ENCODE peak calls at places on chromosomes 6 and 20, in five cellular contexts. One of them, this sample, is unnamed.

GRCh38 chr6:17179246-17180073 is 77.6 kb downstream of the STMND1 start:
- DNase-seq in heart right ventricle: no peak
- DNase-seq in tibial artery: no peak
- DNase-seq in left lung: no peak
- DNase-seq in ovary: no peak
- DNase-seq in this sample: no peak

GRCh38 chr6:108580645-108581044 is 19.9 kb downstream of the FOXO3 start:
- DNase-seq in heart right ventricle: no peak
- DNase-seq in tibial artery: no peak
- DNase-seq in left lung: no peak
- DNase-seq in ovary: no peak
- DNase-seq in this sample: no peak

GRCh38 chr6:71602385-71602949 is 283.9 kb upstream of the RIMS1 start:
- DNase-seq in heart right ventricle: no peak
- DNase-seq in tibial artery: no peak
- DNase-seq in left lung: no peak
- DNase-seq in ovary: no peak
- DNase-seq in this sample: no peak

GRCh38 chr20:53425930-53426329 is 167.7 kb downstream of the ZNF217 start:
- DNase-seq in heart right ventricle: no peak
- DNase-seq in tibial artery: no peak
- DNase-seq in left lung: no peak
- DNase-seq in ovary: no peak
- DNase-seq in this sample: no peak

GRCh38 chr6:128731249-128732165 is 151.4 kb upstream of the LAMA2 start:
- DNase-seq in heart right ventricle: no peak
- DNase-seq in tibial artery: no peak
- DNase-seq in left lung: no peak
- DNase-seq in ovary: no peak
- DNase-seq in this sample: no peak

GRCh38 chr6:141968632-141969031 is 164.1 kb upstream of the GJE1 start:
- DNase-seq in heart right ventricle: no peak
- DNase-seq in tibial artery: no peak
- DNase-seq in left lung: no peak
- DNase-seq in ovary: no peak
- DNase-seq in this sample: no peak

GRCh38 chr6:146650799-146651481 is 52.2 kb downstream of the ADGB start:
- DNase-seq in heart right ventricle: no peak
- DNase-seq in tibial artery: no peak
- DNase-seq in left lung: no peak
- DNase-seq in ovary: no peak
- DNase-seq in this sample: no peak

GRCh38 chr6:135871878-135872277 is 20.4 kb downstream of the PDE7B start:
- DNase-seq in heart right ventricle: no peak
- DNase-seq in tibial artery: no peak
- DNase-seq in left lung: no peak
- DNase-seq in ovary: no peak
- DNase-seq in this sample: no peak

GRCh38 chr6:157951828-157952227 is 29.8 kb upstream of the SYNJ2 start:
- DNase-seq in heart right ventricle: no peak
- DNase-seq in tibial artery: no peak
- DNase-seq in left lung: no peak
- DNase-seq in ovary: no peak
- DNase-seq in this sample: no peak

GRCh38 chr6:150004101-150004782 is 21.1 kb downstream of the RAET1L start:
- DNase-seq in heart right ventricle: no peak
- DNase-seq in tibial artery: peak; percentile 54
- DNase-seq in left lung: no peak
- DNase-seq in ovary: no peak
- DNase-seq in this sample: peak; percentile 21

GRCh38 chr6:2940851-2941250 is 30.5 kb downstream of the SERPINB6 start:
- DNase-seq in heart right ventricle: no peak
- DNase-seq in tibial artery: no peak
- DNase-seq in left lung: no peak
- DNase-seq in ovary: no peak
- DNase-seq in this sample: no peak

GRCh38 chr6:128655978-128656498 is 135.6 kb upstream of the PTPRK start:
- DNase-seq in heart right ventricle: no peak
- DNase-seq in tibial artery: no peak
- DNase-seq in left lung: no peak
- DNase-seq in ovary: no peak
- DNase-seq in this sample: no peak

GRCh38 chr6:53544050-53544499 is 826 bp downstream of the GCLC start:
- DNase-seq in heart right ventricle: no peak
- DNase-seq in tibial artery: peak; percentile 67
- DNase-seq in left lung: no peak
- DNase-seq in ovary: no peak
- DNase-seq in this sample: no peak

GRCh38 chr6:3355358-3356055 is 96.8 kb downstream of the PSMG4 start:
- DNase-seq in heart right ventricle: peak; percentile 44
- DNase-seq in tibial artery: peak; percentile 78
- DNase-seq in left lung: no peak
- DNase-seq in ovary: peak; percentile 59
- DNase-seq in this sample: peak; percentile 41

GRCh38 chr6:88124925-88125557 is 41.1 kb downstream of the CNR1 start:
- DNase-seq in heart right ventricle: no peak
- DNase-seq in tibial artery: no peak
- DNase-seq in left lung: no peak
- DNase-seq in ovary: no peak
- DNase-seq in this sample: no peak

GRCh38 chr20:50719328-50719727 is 12.1 kb upstream of the PARD6B start:
- DNase-seq in heart right ventricle: no peak
- DNase-seq in tibial artery: no peak
- DNase-seq in left lung: no peak
- DNase-seq in ovary: no peak
- DNase-seq in this sample: no peak

GRCh38 chr20:50445367-50446151 is 64.6 kb upstream of the PTPN1 start:
- DNase-seq in heart right ventricle: no peak
- DNase-seq in tibial artery: no peak
- DNase-seq in left lung: no peak
- DNase-seq in ovary: no peak
- DNase-seq in this sample: no peak

GRCh38 chr6:142822383-142822782 is 122.6 kb downstream of the HIVEP2 start:
- DNase-seq in heart right ventricle: no peak
- DNase-seq in tibial artery: no peak
- DNase-seq in left lung: no peak
- DNase-seq in ovary: no peak
- DNase-seq in this sample: no peak

GRCh38 chr20:24487648-24488047 is 18.2 kb downstream of the SYNDIG1 start:
- DNase-seq in heart right ventricle: no peak
- DNase-seq in tibial artery: no peak
- DNase-seq in left lung: no peak
- DNase-seq in ovary: no peak
- DNase-seq in this sample: no peak

GRCh38 chr6:170129691-170130171 is 161.1 kb downstream of the DLL1 start:
- DNase-seq in heart right ventricle: peak; percentile 80
- DNase-seq in tibial artery: peak; percentile 56
- DNase-seq in left lung: peak; percentile 84
- DNase-seq in ovary: peak; percentile 59
- DNase-seq in this sample: no peak

GRCh38 chr20:10572853-10573252 is 100.9 kb downstream of the JAG1 start:
- DNase-seq in heart right ventricle: no peak
- DNase-seq in tibial artery: no peak
- DNase-seq in left lung: no peak
- DNase-seq in ovary: no peak
- DNase-seq in this sample: no peak

GRCh38 chr6:133774356-133774755 is 114.6 kb upstream of the TCF21 start:
- DNase-seq in heart right ventricle: no peak
- DNase-seq in tibial artery: no peak
- DNase-seq in left lung: no peak
- DNase-seq in ovary: no peak
- DNase-seq in this sample: no peak

GRCh38 chr6:11263185-11263817 is 30.8 kb upstream of the NEDD9 start:
- DNase-seq in heart right ventricle: no peak
- DNase-seq in tibial artery: peak; percentile 87
- DNase-seq in left lung: no peak
- DNase-seq in ovary: peak; percentile 53
- DNase-seq in this sample: no peak

GRCh38 chr6:112502348-112503130 is 155.4 kb downstream of the RFPL4B start:
- DNase-seq in heart right ventricle: no peak
- DNase-seq in tibial artery: no peak
- DNase-seq in left lung: no peak
- DNase-seq in ovary: no peak
- DNase-seq in this sample: no peak

DNA sequence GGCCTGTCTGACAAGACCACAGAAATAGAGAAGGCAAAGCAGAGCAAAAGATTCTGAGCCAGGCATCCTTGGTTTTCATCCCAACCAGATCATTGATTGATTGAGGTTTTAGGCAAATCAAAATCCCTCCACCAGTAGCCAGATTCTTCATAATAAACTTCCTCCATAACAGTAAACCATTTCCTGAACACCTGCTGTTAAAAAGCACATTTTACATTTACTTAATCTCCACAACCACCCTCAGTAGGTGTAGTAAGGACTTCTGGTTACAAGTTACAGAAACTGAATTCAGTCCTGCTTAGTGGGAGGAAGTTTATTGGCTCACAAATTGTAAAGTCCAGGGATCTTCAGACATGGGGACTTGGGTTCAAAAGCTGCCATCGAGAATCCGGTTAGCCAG is 28.3 kb downstream of the EIF2S2 start:
- DNase-seq in heart right ventricle: no peak
- DNase-seq in tibial artery: no peak
- DNase-seq in left lung: no peak
- DNase-seq in ovary: no peak
- DNase-seq in this sample: no peak
- H3K27ac ChIP-seq in heart right ventricle: no peak overlapping the region
- H3K27ac ChIP-seq in tibial artery: peak overlapping the region; percentile 59
- H3K27ac ChIP-seq in left lung: peak overlapping the region; percentile 65
- H3K27ac ChIP-seq in ovary: no peak overlapping the region
- H3K27ac ChIP-seq in this sample: no peak overlapping the region

DNA sequence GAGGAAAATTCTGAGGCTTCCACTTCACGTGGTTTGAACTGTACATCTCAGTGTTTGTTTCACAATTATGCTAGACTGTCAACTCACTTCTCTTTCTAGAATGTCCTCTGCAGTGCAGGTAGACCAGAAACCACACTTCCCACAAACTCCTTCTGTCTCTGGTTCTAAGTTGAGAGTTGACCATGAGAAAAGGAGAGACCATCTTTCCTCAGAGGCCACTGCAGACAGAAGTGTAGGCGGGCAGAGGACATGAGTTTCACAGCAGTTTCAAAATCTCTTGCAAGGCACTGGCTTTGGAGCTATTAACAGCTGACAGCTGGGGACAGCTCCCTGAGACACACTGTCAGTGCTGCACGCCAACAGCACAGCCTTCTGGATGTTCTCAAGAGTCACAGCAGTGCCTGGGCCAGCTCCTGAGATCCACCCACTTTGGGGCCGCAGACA is 55.4 kb upstream of the MOXD1 start:
- DNase-seq in heart right ventricle: peak; percentile 39
- DNase-seq in tibial artery: no peak
- DNase-seq in left lung: peak; percentile 53
- DNase-seq in ovary: no peak
- DNase-seq in this sample: no peak
- TF ChIP-seq CTCF in heart right ventricle: peak; percentile 46
- TF ChIP-seq CTCF in tibial artery: no peak
- TF ChIP-seq CTCF in left lung: no peak
- TF ChIP-seq CTCF in ovary: no peak
- TF ChIP-seq CTCF in this sample: no peak

GRCh38 chr20:57157106-57157691 is 109.2 kb downstream of the BMP7 start:
- DNase-seq in heart right ventricle: peak; percentile 67
- DNase-seq in tibial artery: no peak
- DNase-seq in left lung: no peak
- DNase-seq in ovary: no peak
- DNase-seq in this sample: no peak
- H3K27ac ChIP-seq in heart right ventricle: peak overlapping the region; percentile 81
- H3K27ac ChIP-seq in tibial artery: no peak overlapping the region
- H3K27ac ChIP-seq in left lung: no peak overlapping the region
- H3K27ac ChIP-seq in ovary: no peak overlapping the region
- H3K27ac ChIP-seq in this sample: no peak overlapping the region

GRCh38 chr6:52503344-52503747 is 73.5 kb downstream of the TRAM2 start:
- DNase-seq in heart right ventricle: peak; percentile 47
- DNase-seq in tibial artery: no peak
- DNase-seq in left lung: no peak
- DNase-seq in ovary: no peak
- DNase-seq in this sample: no peak
- TF ChIP-seq CTCF in heart right ventricle: peak; percentile 17
- TF ChIP-seq CTCF in tibial artery: peak; percentile 19
- TF ChIP-seq CTCF in left lung: no peak
- TF ChIP-seq CTCF in ovary: no peak
- TF ChIP-seq CTCF in this sample: no peak

GRCh38 chr6:56375806-56376205 is 128.4 kb upstream of the COL21A1 start:
- DNase-seq in heart right ventricle: no peak
- DNase-seq in tibial artery: no peak
- DNase-seq in left lung: no peak
- DNase-seq in ovary: no peak
- DNase-seq in this sample: no peak

GRCh38 chr6:56377295-56377694 is 129.9 kb upstream of the COL21A1 start:
- DNase-seq in heart right ventricle: no peak
- DNase-seq in tibial artery: no peak
- DNase-seq in left lung: no peak
- DNase-seq in ovary: no peak
- DNase-seq in this sample: no peak

GRCh38 chr6:56372621-56373020 is 125.2 kb upstream of the COL21A1 start:
- DNase-seq in heart right ventricle: no peak
- DNase-seq in tibial artery: no peak
- DNase-seq in left lung: no peak
- DNase-seq in ovary: no peak
- DNase-seq in this sample: no peak

GRCh38 chr6:56378507-56378906 is 131.1 kb upstream of the COL21A1 start:
- DNase-seq in heart right ventricle: no peak
- DNase-seq in tibial artery: no peak
- DNase-seq in left lung: no peak
- DNase-seq in ovary: no peak
- DNase-seq in this sample: no peak

GRCh38 chr6:56374841-56375369 is 127.5 kb upstream of the COL21A1 start:
- DNase-seq in heart right ventricle: no peak
- DNase-seq in tibial artery: peak; percentile 77
- DNase-seq in left lung: no peak
- DNase-seq in ovary: peak; percentile 43
- DNase-seq in this sample: no peak
- H3K27ac ChIP-seq in heart right ventricle: peak overlapping the region; percentile 39
- H3K27ac ChIP-seq in tibial artery: peak overlapping the region; percentile 81
- H3K27ac ChIP-seq in left lung: peak overlapping the region; percentile 57
- H3K27ac ChIP-seq in ovary: peak overlapping the region; percentile 57
- H3K27ac ChIP-seq in this sample: no peak overlapping the region

GRCh38 chr20:56957737-56958553 is 308.5 kb downstream of the BMP7 start:
- DNase-seq in heart right ventricle: no peak
- DNase-seq in tibial artery: no peak
- DNase-seq in left lung: no peak
- DNase-seq in ovary: no peak
- DNase-seq in this sample: no peak
- TF ChIP-seq CTCF in heart right ventricle: no peak
- TF ChIP-seq CTCF in tibial artery: no peak
- TF ChIP-seq CTCF in left lung: no peak
- TF ChIP-seq CTCF in ovary: no peak
- TF ChIP-seq CTCF in this sample: no peak